ENCODE peak calls at places on chromosome 14, in four cellular contexts. Z, H, R and L are unnamed samples.

GRCh38 chr14:70721542-70721941 is 79.8 kb downstream of the TTC9 start:
- DNase-seq in Z (no peak), H (no peak), R (peak), L (no peak)

GRCh38 chr14:85596562-85596961 is 66.6 kb downstream of the FLRT2 start:
- DNase-seq in Z (no peak), H (no peak), R (no peak), L (no peak)

GRCh38 chr14:30132201-30132600 is 204.6 kb upstream of the PRKD1 start:
- DNase-seq in Z (no peak), H (no peak), R (no peak), L (no peak)

GRCh38 chr14:106850913-106851825 is 1324.8 kb downstream of the TMEM121 start:
- DNase-seq in Z (no peak), H (no peak), R (no peak), L (no peak)

GRCh38 chr14:91636604-91637003 is 95.3 kb downstream of the CATSPERB start:
- DNase-seq in Z (no peak), H (no peak), R (peak), L (no peak)

GRCh38 chr14:37973031-37973908 is 234.4 kb upstream of the SSTR1 start:
- DNase-seq in Z (no peak), H (no peak), R (no peak), L (no peak)

GRCh38 chr14:100825691-100826331 is at the start of gene MEG3:
- DNase-seq in Z (peak), H (no peak), R (peak), L (peak)

GRCh38 chr14:81323621-81324400 is 76.3 kb downstream of the STON2 start:
- DNase-seq in Z (no peak), H (no peak), R (no peak), L (peak)

GRCh38 chr14:58822856-58823255 is 185.1 kb downstream of the DACT1 start:
- DNase-seq in Z (no peak), H (no peak), R (no peak), L (no peak)

GRCh38 chr14:85056228-85056627 is 473.7 kb upstream of the FLRT2 start:
- DNase-seq in Z (no peak), H (no peak), R (no peak), L (no peak)